ENCODE peak calls at places on chromosomes 12 and 14, in six cellular contexts. F is progenitor cell of endocrine pancreas; P is NCI-H774; D is AG04449; N is stromal cell of bone marrow; O is CD4-positive, alpha-beta memory T cell. K is an unnamed sample.

GRCh38 chr14:37508500-37508899 is 86.5 kb downstream of the FOXA1 start:
- DNase-seq in F (no peak), P (no peak), D (no peak), N (no peak), O (no peak), K (no peak)

GRCh38 chr12:113461666-113462065 is 10.0 kb downstream of the LHX5 start:
- DNase-seq in F (no peak), P (peak), D (no peak), N (no peak), O (no peak), K (peak)

GRCh38 chr14:102371361-102371760 is 8.6 kb downstream of the TECPR2 start:
- DNase-seq in F (no peak), P (no peak), D (no peak), N (no peak), O (no peak), K (no peak)

GRCh38 chr12:6367969-6368892 is 7.1 kb downstream of the SCNN1A start:
- DNase-seq in F (no peak), P (no peak), D (no peak), N (no peak), O (no peak), K (no peak)

GRCh38 chr12:93634416-93634815 is 42.8 kb upstream of the CRADD start:
- DNase-seq in F (no peak), P (no peak), D (no peak), N (peak), O (no peak), K (no peak)

GRCh38 chr12:89259831-89260230 is 92.5 kb downstream of the DUSP6 start:
- DNase-seq in F (no peak), P (no peak), D (no peak), N (no peak), O (no peak), K (no peak)

GRCh38 chr12:32809846-32810245 is 54.1 kb upstream of the YARS2 start:
- DNase-seq in F (no peak), P (no peak), D (no peak), N (no peak), O (no peak), K (no peak)

GRCh38 chr12:27338473-27338872 is 5.8 kb downstream of the BMAL2 start:
- DNase-seq in F (no peak), P (no peak), D (no peak), N (no peak), O (no peak), K (no peak)